ENCODE peak calls at places on chromosomes 1 and 21, in eight cellular contexts. A is T1000; K is esophagus squamous epithelium; M is GM06990; J is iris pigment epithelial cell; Z is C1 segment of cervical spinal cord; H is NCI-H2081; O is naive thymus-derived CD8-positive, alpha-beta T cell. L is an unnamed sample.

GRCh38 chr1:234624718-234625117 is 14.7 kb upstream of the IRF2BP2 start:
- DNase-seq in O (no peak), J (no peak), K (no peak), A (no peak), H (no peak), M (no peak), Z (no peak), L (no peak)

GRCh38 chr1:115643219-115643618 is 1.4 kb downstream of the VANGL1 start:
- DNase-seq in O (no peak), A (no peak), K (no peak), Z (no peak), H (peak), M (no peak), J (no peak), L (no peak)

GRCh38 chr1:94627771-94628170 is 86.2 kb upstream of the F3 start:
- DNase-seq in K (no peak), A (no peak), M (no peak), J (no peak), O (no peak), H (no peak), Z (no peak), L (no peak)

GRCh38 chr1:7595338-7595737 is 175.8 kb upstream of the VAMP3 start:
- DNase-seq in O (no peak), Z (no peak), A (no peak), K (no peak), H (no peak), M (no peak), J (no peak), L (no peak)

GRCh38 chr1:200367841-200368534 is 41.8 kb downstream of the ZNF281 start:
- DNase-seq in O (no peak), M (no peak), J (peak), A (no peak), K (no peak), H (no peak), Z (no peak), L (no peak)

GRCh38 chr1:25640646-25641328 is 24.2 kb downstream of the MAN1C1 start:
- DNase-seq in O (no peak), K (no peak), Z (no peak), H (no peak), J (no peak), A (no peak), M (no peak), L (no peak)

GRCh38 chr1:236759252-236759859 is 35.7 kb upstream of the MTR start:
- DNase-seq in A (no peak), M (no peak), Z (no peak), O (peak), J (peak), H (peak), K (no peak), L (no peak)

GRCh38 chr1:219041141-219041540 is 132.5 kb upstream of the LYPLAL1 start:
- DNase-seq in A (no peak), H (no peak), M (no peak), O (no peak), J (peak), Z (no peak), K (no peak), L (no peak)

GRCh38 chr1:3436451-3436850 is 18.0 kb upstream of the ARHGEF16 start:
- DNase-seq in J (no peak), Z (no peak), M (no peak), O (no peak), A (no peak), H (no peak), K (no peak), L (no peak)

GRCh38 chr1:7561331-7561921 is 209.7 kb upstream of the VAMP3 start:
- DNase-seq in K (no peak), J (peak), A (no peak), O (no peak), H (no peak), M (no peak), Z (no peak), L (peak)

GRCh38 chr1:58848818-58849411 is 65.1 kb upstream of the JUN start:
- DNase-seq in Z (no peak), O (no peak), H (no peak), J (peak), M (no peak), K (no peak), A (peak), L (peak)

GRCh38 chr21:14916676-14917141 is 148.1 kb downstream of the NRIP1 start:
- DNase-seq in Z (no peak), J (peak), K (no peak), O (no peak), H (no peak), M (no peak), A (no peak), L (no peak)

GRCh38 chr1:111422546-111423391 is 4.8 kb downstream of the OVGP1 start:
- DNase-seq in J (no peak), H (no peak), Z (no peak), A (no peak), K (no peak), M (no peak), O (no peak), L (peak)

GRCh38 chr1:28119576-28119975 is 31.2 kb upstream of the EYA3 start:
- DNase-seq in A (no peak), Z (no peak), K (no peak), O (no peak), J (no peak), M (no peak), H (no peak), L (no peak)

GRCh38 chr1:55427576-55427975 is 212.4 kb upstream of the USP24 start:
- DNase-seq in A (no peak), Z (no peak), O (no peak), K (no peak), H (no peak), J (no peak), M (no peak), L (no peak)

GRCh38 chr1:209150114-209150513 is 433.4 kb upstream of the CAMK1G start:
- DNase-seq in J (peak), K (no peak), A (no peak), O (no peak), M (no peak), H (no peak), Z (no peak), L (peak)

GRCh38 chr1:151546006-151546925 is 6.2 kb downstream of the TUFT1 start:
- DNase-seq in M (no peak), J (no peak), A (no peak), K (no peak), Z (no peak), O (no peak), H (no peak), L (no peak)

GRCh38 chr21:33286600-33287456 is 20.7 kb downstream of the IL10RB start:
- DNase-seq in H (peak), Z (no peak), J (peak), K (no peak), O (no peak), A (no peak), M (no peak), L (peak)

GRCh38 chr1:233409540-233409939 is 82.0 kb downstream of the MAP3K21 start:
- DNase-seq in K (no peak), H (no peak), A (no peak), O (no peak), M (no peak), Z (no peak), J (no peak), L (no peak)

GRCh38 chr1:46485564-46486431 is 3.8 kb upstream of the DMBX1 start:
- DNase-seq in J (no peak), A (no peak), K (no peak), O (no peak), H (no peak), Z (no peak), M (no peak), L (no peak)

GRCh38 chr21:19853061-19853460 is 1145.1 kb upstream of the NCAM2 start:
- DNase-seq in K (no peak), Z (no peak), H (no peak), O (no peak), J (no peak), M (no peak), A (no peak), L (no peak)

GRCh38 chr1:200922406-200922805 is 27.7 kb downstream of the INAVA start:
- DNase-seq in M (no peak), A (no peak), O (no peak), K (no peak), Z (no peak), J (no peak), H (no peak), L (no peak)

GRCh38 chr1:53069663-53070327 is 7.8 kb downstream of the PODN start:
- DNase-seq in J (no peak), M (no peak), H (no peak), A (no peak), Z (no peak), K (no peak), O (no peak), L (no peak)

GRCh38 chr1:170340259-170340658 is 191.7 kb upstream of the GORAB start:
- DNase-seq in Z (no peak), K (no peak), H (no peak), A (no peak), O (no peak), J (no peak), M (no peak), L (no peak)

GRCh38 chr1:27346991-27347627 is 5.3 kb downstream of the SYTL1 start:
- DNase-seq in A (no peak), K (no peak), O (no peak), Z (no peak), H (no peak), J (no peak), M (no peak), L (peak)

GRCh38 chr1:15259608-15260007 is 12.6 kb downstream of the FHAD1 start:
- DNase-seq in O (no peak), M (no peak), H (no peak), K (no peak), Z (no peak), A (no peak), J (no peak), L (no peak)

GRCh38 chr21:45316871-45317400 is 29.2 kb upstream of the POFUT2 start:
- DNase-seq in Z (no peak), M (no peak), O (no peak), J (no peak), A (no peak), K (no peak), H (no peak), L (no peak)

GRCh38 chr1:2354511-2355407 is 36.6 kb downstream of the MORN1 start:
- DNase-seq in Z (no peak), H (no peak), J (no peak), K (no peak), A (no peak), O (no peak), M (no peak), L (no peak)

L was measured in SW480.